ENCODE peak calls at places on chromosomes 4 and X, in four cellular contexts. One of them, this sample, is unnamed.

GRCh38 chr4:86818845-86819244 is 30.3 kb downstream of the SLC10A6 start:
- DNase-seq in HCT116: no peak
- DNase-seq in A549: peak
- DNase-seq in testis: no peak
- DNase-seq in this sample: no peak

GRCh38 chr4:122847931-122848330 is 21.3 kb downstream of the FGF2 start:
- DNase-seq in HCT116: no peak
- DNase-seq in A549: no peak
- DNase-seq in testis: no peak
- DNase-seq in this sample: no peak

GRCh38 chr4:123562994-123563745 is 166.6 kb downstream of the SPRY1 start:
- DNase-seq in HCT116: no peak
- DNase-seq in A549: no peak
- DNase-seq in testis: no peak
- DNase-seq in this sample: no peak

GRCh38 chr4:76897522-76898384 is at the start of gene SOWAHB:
- DNase-seq in HCT116: peak
- DNase-seq in A549: no peak
- DNase-seq in testis: peak
- DNase-seq in this sample: no peak

GRCh38 chrX:66007851-66008250 is 32.0 kb downstream of the VSIG4 start:
- DNase-seq in HCT116: no peak
- DNase-seq in A549: no peak
- DNase-seq in testis: no peak
- DNase-seq in this sample: no peak

GRCh38 chrX:46327229-46328081 is 217.8 kb downstream of the ZNF674 start:
- DNase-seq in HCT116: peak
- DNase-seq in A549: peak
- DNase-seq in testis: peak
- DNase-seq in this sample: peak

GRCh38 chrX:63967541-63967940 is 182.5 kb upstream of the ARHGEF9 start:
- DNase-seq in HCT116: no peak
- DNase-seq in A549: no peak
- DNase-seq in testis: no peak
- DNase-seq in this sample: no peak

GRCh38 chr4:3461515-3462291 is 1.4 kb upstream of the DOK7 start:
- DNase-seq in HCT116: no peak
- DNase-seq in A549: no peak
- DNase-seq in testis: peak
- DNase-seq in this sample: no peak

GRCh38 chrX:37613898-37614297 is 42.4 kb downstream of the LANCL3 start:
- DNase-seq in HCT116: no peak
- DNase-seq in A549: no peak
- DNase-seq in testis: no peak
- DNase-seq in this sample: no peak

GRCh38 chrX:2662586-2662985 is 28.5 kb upstream of the CD99 start:
- DNase-seq in HCT116: no peak
- DNase-seq in A549: no peak
- DNase-seq in testis: no peak
- DNase-seq in this sample: no peak

GRCh38 chrX:34805951-34806350 is 136.6 kb upstream of the FAM47B start:
- DNase-seq in HCT116: no peak
- DNase-seq in A549: no peak
- DNase-seq in testis: no peak
- DNase-seq in this sample: no peak

GRCh38 chrX:139909716-139910115 is 23.1 kb downstream of the ATP11C start:
- DNase-seq in HCT116: no peak
- DNase-seq in A549: no peak
- DNase-seq in testis: no peak
- DNase-seq in this sample: no peak

GRCh38 chr4:181874582-181874981 is 368.6 kb upstream of the TENM3 start:
- DNase-seq in HCT116: no peak
- DNase-seq in A549: no peak
- DNase-seq in testis: no peak
- DNase-seq in this sample: no peak

GRCh38 chrX:47202877-47203276 is 9.2 kb downstream of the UBA1 start:
- DNase-seq in HCT116: no peak
- DNase-seq in A549: no peak
- DNase-seq in testis: no peak
- DNase-seq in this sample: no peak

GRCh38 chr4:98632258-98632657 is 26.2 kb downstream of the TSPAN5 start:
- DNase-seq in HCT116: no peak
- DNase-seq in A549: no peak
- DNase-seq in testis: no peak
- DNase-seq in this sample: no peak

GRCh38 chr4:14294611-14295010 is 667.1 kb upstream of the BOD1L1 start:
- DNase-seq in HCT116: no peak
- DNase-seq in A549: no peak
- DNase-seq in testis: no peak
- DNase-seq in this sample: no peak

GRCh38 chrX:45751156-45751555 is 550.5 kb upstream of the DIPK2B start:
- DNase-seq in HCT116: no peak
- DNase-seq in A549: no peak
- DNase-seq in testis: no peak
- DNase-seq in this sample: no peak

GRCh38 chr4:11598591-11598990 is 169.9 kb upstream of the HS3ST1 start:
- DNase-seq in HCT116: no peak
- DNase-seq in A549: no peak
- DNase-seq in testis: no peak
- DNase-seq in this sample: no peak

GRCh38 chr4:124736526-124736925 is 24.0 kb upstream of the ANKRD50 start:
- DNase-seq in HCT116: no peak
- DNase-seq in A549: no peak
- DNase-seq in testis: no peak
- DNase-seq in this sample: no peak

GRCh38 chr4:11301075-11301660 is 127.5 kb downstream of the HS3ST1 start:
- DNase-seq in HCT116: no peak
- DNase-seq in A549: peak
- DNase-seq in testis: no peak
- DNase-seq in this sample: no peak

GRCh38 chr4:152257601-152258066 is 278.3 kb downstream of the FBXW7 start:
- DNase-seq in HCT116: no peak
- DNase-seq in A549: no peak
- DNase-seq in testis: no peak
- DNase-seq in this sample: no peak

GRCh38 chr4:25926473-25926872 is 12.5 kb downstream of the SMIM20 start:
- DNase-seq in HCT116: no peak
- DNase-seq in A549: no peak
- DNase-seq in testis: no peak
- DNase-seq in this sample: no peak

GRCh38 chrX:20071511-20072079 is 45.1 kb downstream of the MAP7D2 start:
- DNase-seq in HCT116: no peak
- DNase-seq in A549: no peak
- DNase-seq in testis: no peak
- DNase-seq in this sample: no peak

GRCh38 chr4:75547647-75548387 is 8.0 kb upstream of the ODAPH start:
- DNase-seq in HCT116: no peak
- DNase-seq in A549: peak
- DNase-seq in testis: peak
- DNase-seq in this sample: no peak

GRCh38 chrX:1034717-1035116 is 177.7 kb downstream of the CRLF2 start:
- DNase-seq in HCT116: no peak
- DNase-seq in A549: no peak
- DNase-seq in testis: no peak
- DNase-seq in this sample: no peak

GRCh38 chrX:71169586-71169985 is 24.9 kb downstream of the NLGN3 start:
- DNase-seq in HCT116: no peak
- DNase-seq in A549: no peak
- DNase-seq in testis: no peak
- DNase-seq in this sample: no peak

GRCh38 chr4:47612116-47613023 is 127.3 kb downstream of the ATP10D start:
- DNase-seq in HCT116: no peak
- DNase-seq in A549: no peak
- DNase-seq in testis: no peak
- DNase-seq in this sample: no peak

GRCh38 chrX:12903646-12904045 is 2.8 kb upstream of the TLR8 start:
- DNase-seq in HCT116: no peak
- DNase-seq in A549: no peak
- DNase-seq in testis: peak
- DNase-seq in this sample: peak

GRCh38 chrX:148069759-148070503 is 88.8 kb downstream of the FMR1NB start:
- DNase-seq in HCT116: no peak
- DNase-seq in A549: no peak
- DNase-seq in testis: no peak
- DNase-seq in this sample: no peak

GRCh38 chrX:46637937-46638336 is 64.4 kb downstream of the CHST7 start:
- DNase-seq in HCT116: no peak
- DNase-seq in A549: no peak
- DNase-seq in testis: no peak
- DNase-seq in this sample: no peak

GRCh38 chr4:153506972-153507678 is 41.0 kb downstream of the TMEM131L start:
- DNase-seq in HCT116: no peak
- DNase-seq in A549: no peak
- DNase-seq in testis: no peak
- DNase-seq in this sample: no peak

GRCh38 chr4:48193921-48194320 is 59.9 kb upstream of the TXK start:
- DNase-seq in HCT116: no peak
- DNase-seq in A549: no peak
- DNase-seq in testis: no peak
- DNase-seq in this sample: no peak

GRCh38 chr4:7285244-7286122 is 93.1 kb downstream of the SORCS2 start:
- DNase-seq in HCT116: no peak
- DNase-seq in A549: no peak
- DNase-seq in testis: no peak
- DNase-seq in this sample: no peak

GRCh38 chrX:9378980-9379696 is 85.7 kb upstream of the TBL1X start:
- DNase-seq in HCT116: no peak
- DNase-seq in A549: peak
- DNase-seq in testis: no peak
- DNase-seq in this sample: no peak

DNA sequence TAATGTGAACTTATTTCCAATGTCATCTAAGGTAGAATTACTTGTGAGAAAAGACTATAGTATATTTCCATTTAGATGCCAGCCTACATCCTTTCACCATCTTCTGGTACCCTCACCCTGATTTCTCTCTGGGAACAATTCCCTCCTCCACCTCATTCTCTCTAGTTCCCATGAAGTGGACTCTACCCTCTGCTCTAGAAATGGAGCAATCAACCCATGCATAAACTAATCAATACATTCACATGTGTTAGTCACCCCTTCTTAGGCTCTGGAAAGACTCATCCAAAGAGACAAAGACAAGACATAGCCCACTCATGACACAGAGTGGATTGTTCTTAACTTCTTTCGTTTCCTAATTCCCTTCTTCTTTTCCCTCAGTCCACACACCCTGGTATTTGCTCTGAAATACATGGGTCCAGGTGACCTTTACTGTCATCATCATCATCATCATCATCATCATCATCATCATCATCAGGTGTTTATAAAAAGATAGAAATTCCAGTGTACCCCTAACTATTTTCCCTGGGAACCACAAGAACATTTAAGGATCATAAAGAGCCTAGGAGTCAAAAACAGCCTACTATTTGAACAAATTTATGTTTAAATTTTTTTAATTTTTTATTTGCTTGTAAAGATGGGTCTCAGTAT is 298.9 kb upstream of the GALNT7 start:
- DNase-seq in HCT116: no peak
- DNase-seq in A549: no peak
- DNase-seq in testis: no peak
- DNase-seq in this sample: no peak
- TF ChIP-seq CTCF in HCT116: no peak
- TF ChIP-seq CTCF in A549: no peak
- TF ChIP-seq CTCF in testis: no peak
- TF ChIP-seq CTCF in this sample: no peak

DNA sequence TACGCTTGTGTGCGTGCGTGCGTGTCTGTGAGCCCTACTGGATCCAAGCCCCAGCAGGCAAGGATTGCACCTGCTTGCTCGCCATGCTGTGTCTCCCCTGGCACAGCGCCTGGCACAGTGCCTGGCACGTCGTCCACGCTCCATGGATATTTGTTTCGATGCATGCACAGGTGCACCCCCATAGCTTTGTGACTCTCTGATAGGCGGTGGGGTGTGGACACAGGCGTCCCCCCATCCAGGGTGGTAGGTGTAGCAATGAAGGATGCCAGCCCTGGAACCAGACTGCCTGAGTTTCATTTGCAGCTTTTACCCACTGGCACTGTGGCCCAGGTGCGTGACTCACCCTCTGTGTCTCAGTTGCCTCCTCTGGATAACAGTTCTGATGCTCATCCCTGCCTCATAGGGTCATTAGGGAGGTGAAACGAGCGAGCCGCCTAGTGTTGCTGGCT is 20.2 kb downstream of the PIGG start:
- DNase-seq in HCT116: no peak
- DNase-seq in A549: no peak
- DNase-seq in testis: no peak
- DNase-seq in this sample: no peak
- TF ChIP-seq CTCF in HCT116: no peak
- TF ChIP-seq CTCF in A549: no peak
- TF ChIP-seq CTCF in testis: no peak
- TF ChIP-seq CTCF in this sample: no peak

GRCh38 chrX:133702230-133702629 is 283.2 kb downstream of the GPC3 start:
- DNase-seq in HCT116: no peak
- DNase-seq in A549: no peak
- DNase-seq in testis: no peak
- DNase-seq in this sample: no peak

GRCh38 chrX:133699023-133699728 is 283.9 kb upstream of the GPC4 start:
- DNase-seq in HCT116: no peak
- DNase-seq in A549: no peak
- DNase-seq in testis: peak
- DNase-seq in this sample: no peak

GRCh38 chrX:133697656-133698055 is 282.4 kb upstream of the GPC4 start:
- DNase-seq in HCT116: no peak
- DNase-seq in A549: no peak
- DNase-seq in testis: no peak
- DNase-seq in this sample: no peak

DNA sequence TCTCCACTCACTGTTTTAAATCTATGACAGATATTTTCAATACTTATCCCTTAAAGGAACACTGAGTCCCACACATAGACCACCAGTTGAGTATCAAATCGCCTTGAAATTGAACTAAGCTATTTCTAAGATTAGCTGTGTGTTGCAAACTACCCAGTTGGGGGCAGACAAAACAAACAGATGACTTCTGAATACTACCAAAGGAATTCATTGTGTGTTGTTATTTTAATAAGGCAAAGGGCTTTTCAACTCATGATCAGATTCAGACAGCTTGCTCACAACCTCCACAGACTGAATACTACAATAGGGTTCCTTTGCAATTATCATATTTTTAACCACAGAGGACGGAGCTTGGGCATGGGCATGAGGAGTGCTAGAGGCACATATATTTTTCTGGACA is 283.0 kb upstream of the GPC4 start:
- DNase-seq in HCT116: no peak
- DNase-seq in A549: no peak
- DNase-seq in testis: peak
- DNase-seq in this sample: no peak
- TF ChIP-seq CTCF in HCT116: peak
- TF ChIP-seq CTCF in A549: no peak
- TF ChIP-seq CTCF in testis: no peak
- TF ChIP-seq CTCF in this sample: peak

DNA sequence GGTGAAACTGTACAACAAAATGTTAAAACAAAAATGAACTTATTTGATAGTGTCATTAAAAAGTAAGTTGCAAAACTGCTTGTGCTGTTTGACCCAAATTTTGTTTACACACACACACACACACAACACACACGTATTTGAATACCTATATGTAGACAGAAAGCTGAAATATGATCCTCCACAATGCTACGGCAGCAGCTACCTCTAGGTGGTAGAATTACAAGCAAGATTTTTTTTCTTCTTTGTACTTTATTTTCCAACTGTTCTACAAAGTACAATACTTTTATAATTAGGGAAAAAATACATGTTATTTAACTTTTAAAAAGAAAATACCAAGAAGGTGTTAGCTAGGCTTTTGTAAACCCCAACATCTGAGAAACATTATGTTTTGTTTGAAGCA is 1.2 kb downstream of the CYTL1 start:
- DNase-seq in HCT116: no peak
- DNase-seq in A549: peak
- DNase-seq in testis: no peak
- DNase-seq in this sample: no peak
- TF ChIP-seq CTCF in HCT116: no peak
- TF ChIP-seq CTCF in A549: no peak
- TF ChIP-seq CTCF in testis: no peak
- TF ChIP-seq CTCF in this sample: no peak

This sample was measured in AG09319.